ENCODE peak calls at places on chromosome 6, in six cellular contexts. One of them, this sample, is unnamed.

GRCh38 chr6:41779336-41779735 is 364 bp downstream of the FRS3 start:
- DNase-seq in IMR-90: no peak
- DNase-seq in stomach: no peak
- DNase-seq in RWPE1: no peak
- DNase-seq in ascending aorta: no peak
- DNase-seq in GM23338: peak
- DNase-seq in this sample: no peak

GRCh38 chr6:22349051-22349450 is 52.2 kb upstream of the PRL start:
- DNase-seq in IMR-90: no peak
- DNase-seq in stomach: no peak
- DNase-seq in RWPE1: no peak
- DNase-seq in ascending aorta: no peak
- DNase-seq in GM23338: no peak
- DNase-seq in this sample: no peak

GRCh38 chr6:119347466-119348307 is 1.9 kb downstream of the MAN1A1 start:
- DNase-seq in IMR-90: peak
- DNase-seq in stomach: peak
- DNase-seq in RWPE1: no peak
- DNase-seq in ascending aorta: peak
- DNase-seq in GM23338: peak
- DNase-seq in this sample: peak

GRCh38 chr6:30769088-30769852 is 24.9 kb upstream of the IER3 start:
- DNase-seq in IMR-90: peak
- DNase-seq in stomach: peak
- DNase-seq in RWPE1: peak
- DNase-seq in ascending aorta: peak
- DNase-seq in GM23338: peak
- DNase-seq in this sample: no peak

GRCh38 chr6:141829566-141829965 is 303.2 kb upstream of the GJE1 start:
- DNase-seq in IMR-90: no peak
- DNase-seq in stomach: no peak
- DNase-seq in RWPE1: no peak
- DNase-seq in ascending aorta: no peak
- DNase-seq in GM23338: peak
- DNase-seq in this sample: no peak

GRCh38 chr6:8110725-8111124 is 8.4 kb upstream of the EEF1E1 start:
- DNase-seq in IMR-90: no peak
- DNase-seq in stomach: no peak
- DNase-seq in RWPE1: no peak
- DNase-seq in ascending aorta: no peak
- DNase-seq in GM23338: no peak
- DNase-seq in this sample: no peak

GRCh38 chr6:37177083-37177949 is 7.4 kb downstream of the PIM1 start:
- DNase-seq in IMR-90: no peak
- DNase-seq in stomach: no peak
- DNase-seq in RWPE1: no peak
- DNase-seq in ascending aorta: no peak
- DNase-seq in GM23338: peak
- DNase-seq in this sample: no peak

GRCh38 chr6:113591896-113592827 is 265.0 kb upstream of the MARCKS start:
- DNase-seq in IMR-90: peak
- DNase-seq in stomach: no peak
- DNase-seq in RWPE1: no peak
- DNase-seq in ascending aorta: no peak
- DNase-seq in GM23338: peak
- DNase-seq in this sample: no peak

GRCh38 chr6:141133346-141133745 is 999.4 kb upstream of the GJE1 start:
- DNase-seq in IMR-90: peak
- DNase-seq in stomach: no peak
- DNase-seq in RWPE1: no peak
- DNase-seq in ascending aorta: no peak
- DNase-seq in GM23338: no peak
- DNase-seq in this sample: no peak

GRCh38 chr6:116866281-116866871 is 10.7 kb upstream of the RFX6 start:
- DNase-seq in IMR-90: peak
- DNase-seq in stomach: no peak
- DNase-seq in RWPE1: no peak
- DNase-seq in ascending aorta: no peak
- DNase-seq in GM23338: peak
- DNase-seq in this sample: no peak

GRCh38 chr6:53103993-53104675 is 38.9 kb downstream of the FBXO9 start:
- DNase-seq in IMR-90: no peak
- DNase-seq in stomach: no peak
- DNase-seq in RWPE1: no peak
- DNase-seq in ascending aorta: no peak
- DNase-seq in GM23338: peak
- DNase-seq in this sample: no peak

GRCh38 chr6:71965404-71965803 is 79.1 kb downstream of the RIMS1 start:
- DNase-seq in IMR-90: no peak
- DNase-seq in stomach: no peak
- DNase-seq in RWPE1: no peak
- DNase-seq in ascending aorta: no peak
- DNase-seq in GM23338: peak
- DNase-seq in this sample: no peak

GRCh38 chr6:66731310-66731709 is 1024.3 kb upstream of the EYS start:
- DNase-seq in IMR-90: no peak
- DNase-seq in stomach: no peak
- DNase-seq in RWPE1: peak
- DNase-seq in ascending aorta: no peak
- DNase-seq in GM23338: no peak
- DNase-seq in this sample: no peak

GRCh38 chr6:70901324-70901723 is 55.5 kb downstream of the B3GAT2 start:
- DNase-seq in IMR-90: no peak
- DNase-seq in stomach: no peak
- DNase-seq in RWPE1: no peak
- DNase-seq in ascending aorta: no peak
- DNase-seq in GM23338: no peak
- DNase-seq in this sample: no peak

GRCh38 chr6:7769702-7770101 is 43.8 kb downstream of the BMP6 start:
- DNase-seq in IMR-90: peak
- DNase-seq in stomach: no peak
- DNase-seq in RWPE1: peak
- DNase-seq in ascending aorta: no peak
- DNase-seq in GM23338: no peak
- DNase-seq in this sample: no peak

GRCh38 chr6:53128842-53129241 is 19.8 kb downstream of the GCM1 start:
- DNase-seq in IMR-90: no peak
- DNase-seq in stomach: no peak
- DNase-seq in RWPE1: peak
- DNase-seq in ascending aorta: no peak
- DNase-seq in GM23338: no peak
- DNase-seq in this sample: no peak

DNA sequence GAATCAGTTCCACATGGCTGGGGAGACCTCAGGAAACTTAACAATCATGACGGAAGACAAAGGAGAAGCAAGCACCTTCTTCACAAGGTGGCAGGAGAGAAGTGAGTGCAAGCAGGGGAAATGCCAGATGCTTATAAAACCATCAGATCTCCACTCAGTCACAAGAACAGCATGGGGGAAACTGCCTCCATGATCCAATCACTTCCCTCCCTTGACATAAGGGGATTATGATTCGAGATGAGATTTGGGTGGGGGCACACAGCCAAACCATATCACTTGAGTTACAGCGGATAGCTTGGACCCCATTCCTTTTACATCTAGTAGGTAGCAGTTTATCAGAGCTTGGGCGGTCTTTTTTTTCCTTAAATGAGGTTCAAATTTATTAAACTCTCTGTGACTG is 19.1 kb downstream of the AFDN start:
- DNase-seq in IMR-90: no peak
- DNase-seq in stomach: no peak
- DNase-seq in RWPE1: no peak
- DNase-seq in ascending aorta: no peak
- DNase-seq in GM23338: no peak
- DNase-seq in this sample: no peak
- H3K27ac ChIP-seq in IMR-90: no peak
- H3K27ac ChIP-seq in stomach: no peak
- H3K27ac ChIP-seq in RWPE1: no peak
- H3K27ac ChIP-seq in ascending aorta: no peak
- H3K27ac ChIP-seq in GM23338: no peak
- H3K27ac ChIP-seq in this sample: no peak

GRCh38 chr6:87658516-87658915 is 43.5 kb downstream of the AKIRIN2 start:
- DNase-seq in IMR-90: no peak
- DNase-seq in stomach: no peak
- DNase-seq in RWPE1: no peak
- DNase-seq in ascending aorta: no peak
- DNase-seq in GM23338: no peak
- DNase-seq in this sample: no peak

GRCh38 chr6:87661503-87661902 is 40.5 kb downstream of the AKIRIN2 start:
- DNase-seq in IMR-90: peak
- DNase-seq in stomach: no peak
- DNase-seq in RWPE1: no peak
- DNase-seq in ascending aorta: no peak
- DNase-seq in GM23338: no peak
- DNase-seq in this sample: no peak

GRCh38 chr6:87661016-87661415 is 41.0 kb downstream of the AKIRIN2 start:
- DNase-seq in IMR-90: peak
- DNase-seq in stomach: no peak
- DNase-seq in RWPE1: no peak
- DNase-seq in ascending aorta: no peak
- DNase-seq in GM23338: no peak
- DNase-seq in this sample: no peak

GRCh38 chr6:87663434-87663833 is 38.6 kb downstream of the AKIRIN2 start:
- DNase-seq in IMR-90: no peak
- DNase-seq in stomach: no peak
- DNase-seq in RWPE1: no peak
- DNase-seq in ascending aorta: no peak
- DNase-seq in GM23338: no peak
- DNase-seq in this sample: no peak

DNA sequence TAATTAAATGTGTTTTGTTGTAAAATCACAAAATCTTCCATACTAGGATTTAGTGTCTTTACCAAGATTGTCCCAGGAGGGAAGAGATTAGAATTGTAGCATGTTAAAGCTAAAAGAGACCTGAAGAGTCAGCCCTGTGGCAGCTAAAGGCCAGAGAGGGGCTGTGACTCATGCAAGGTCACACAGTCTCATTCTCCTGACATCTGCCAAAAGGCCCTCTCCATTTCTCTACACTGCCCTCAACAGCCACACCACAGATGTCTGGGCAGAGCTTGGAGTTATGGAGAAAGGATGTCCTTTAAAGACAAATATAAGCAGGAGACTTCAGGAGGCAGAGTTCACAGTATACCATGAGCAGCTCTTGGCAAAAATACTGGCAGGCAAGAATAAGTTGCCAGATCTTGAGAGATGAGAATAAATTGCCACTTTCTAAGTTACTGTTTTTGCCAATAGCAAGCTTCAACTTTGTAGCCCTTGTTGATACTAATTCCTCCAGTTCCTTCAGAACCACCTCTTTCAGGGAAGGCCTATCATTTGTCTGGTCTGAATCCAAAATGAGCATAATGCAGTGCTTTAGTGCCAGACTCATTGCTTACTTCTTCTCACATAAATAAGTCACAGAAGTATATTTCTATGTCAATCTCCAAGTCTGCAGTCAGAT is 41.7 kb downstream of the AKIRIN2 start:
- DNase-seq in IMR-90: peak
- DNase-seq in stomach: no peak
- DNase-seq in RWPE1: no peak
- DNase-seq in ascending aorta: no peak
- DNase-seq in GM23338: no peak
- DNase-seq in this sample: no peak
- H3K27ac ChIP-seq in IMR-90: peak
- H3K27ac ChIP-seq in stomach: no peak
- H3K27ac ChIP-seq in RWPE1: no peak
- H3K27ac ChIP-seq in ascending aorta: peak
- H3K27ac ChIP-seq in GM23338: no peak
- H3K27ac ChIP-seq in this sample: no peak

GRCh38 chr6:34551720-34552119 is 4.4 kb downstream of the SPDEF start:
- DNase-seq in IMR-90: no peak
- DNase-seq in stomach: no peak
- DNase-seq in RWPE1: no peak
- DNase-seq in ascending aorta: no peak
- DNase-seq in GM23338: no peak
- DNase-seq in this sample: no peak

GRCh38 chr6:34547921-34548644 is 8.0 kb downstream of the SPDEF start:
- DNase-seq in IMR-90: no peak
- DNase-seq in stomach: peak
- DNase-seq in RWPE1: no peak
- DNase-seq in ascending aorta: no peak
- DNase-seq in GM23338: no peak
- DNase-seq in this sample: no peak

GRCh38 chr6:34546551-34547321 is 9.4 kb downstream of the SPDEF start:
- DNase-seq in IMR-90: no peak
- DNase-seq in stomach: peak
- DNase-seq in RWPE1: no peak
- DNase-seq in ascending aorta: no peak
- DNase-seq in GM23338: no peak
- DNase-seq in this sample: no peak

GRCh38 chr6:34549804-34550202 is 6.3 kb downstream of the SPDEF start:
- DNase-seq in IMR-90: no peak
- DNase-seq in stomach: no peak
- DNase-seq in RWPE1: no peak
- DNase-seq in ascending aorta: no peak
- DNase-seq in GM23338: no peak
- DNase-seq in this sample: no peak

GRCh38 chr6:34549056-34549803 is 6.9 kb downstream of the SPDEF start:
- DNase-seq in IMR-90: no peak
- DNase-seq in stomach: no peak
- DNase-seq in RWPE1: no peak
- DNase-seq in ascending aorta: no peak
- DNase-seq in GM23338: no peak
- DNase-seq in this sample: no peak
- H3K27ac ChIP-seq in IMR-90: no peak
- H3K27ac ChIP-seq in stomach: no peak
- H3K27ac ChIP-seq in RWPE1: no peak
- H3K27ac ChIP-seq in ascending aorta: no peak
- H3K27ac ChIP-seq in GM23338: no peak
- H3K27ac ChIP-seq in this sample: no peak

GRCh38 chr6:136535880-136536620 is 14.2 kb downstream of the MAP7 start:
- DNase-seq in IMR-90: no peak
- DNase-seq in stomach: no peak
- DNase-seq in RWPE1: no peak
- DNase-seq in ascending aorta: no peak
- DNase-seq in GM23338: no peak
- DNase-seq in this sample: no peak

GRCh38 chr6:136533487-136533886 is 16.7 kb downstream of the MAP7 start:
- DNase-seq in IMR-90: no peak
- DNase-seq in stomach: no peak
- DNase-seq in RWPE1: no peak
- DNase-seq in ascending aorta: no peak
- DNase-seq in GM23338: no peak
- DNase-seq in this sample: no peak

GRCh38 chr6:136532030-136532429 is 18.2 kb downstream of the MAP7 start:
- DNase-seq in IMR-90: no peak
- DNase-seq in stomach: no peak
- DNase-seq in RWPE1: no peak
- DNase-seq in ascending aorta: no peak
- DNase-seq in GM23338: no peak
- DNase-seq in this sample: no peak

GRCh38 chr6:136535017-136535416 is 15.2 kb downstream of the MAP7 start:
- DNase-seq in IMR-90: no peak
- DNase-seq in stomach: no peak
- DNase-seq in RWPE1: no peak
- DNase-seq in ascending aorta: no peak
- DNase-seq in GM23338: no peak
- DNase-seq in this sample: no peak

GRCh38 chr6:136534268-136534667 is 16.0 kb downstream of the MAP7 start:
- DNase-seq in IMR-90: no peak
- DNase-seq in stomach: no peak
- DNase-seq in RWPE1: no peak
- DNase-seq in ascending aorta: no peak
- DNase-seq in GM23338: no peak
- DNase-seq in this sample: no peak
- H3K27ac ChIP-seq in IMR-90: no peak
- H3K27ac ChIP-seq in stomach: no peak
- H3K27ac ChIP-seq in RWPE1: no peak
- H3K27ac ChIP-seq in ascending aorta: no peak
- H3K27ac ChIP-seq in GM23338: no peak
- H3K27ac ChIP-seq in this sample: no peak

GRCh38 chr6:1631251-1631650 is 21.5 kb downstream of the FOXC1 start:
- DNase-seq in IMR-90: no peak
- DNase-seq in stomach: no peak
- DNase-seq in RWPE1: no peak
- DNase-seq in ascending aorta: no peak
- DNase-seq in GM23338: no peak
- DNase-seq in this sample: no peak
- H3K27ac ChIP-seq in IMR-90: no peak
- H3K27ac ChIP-seq in stomach: no peak
- H3K27ac ChIP-seq in RWPE1: no peak
- H3K27ac ChIP-seq in ascending aorta: no peak
- H3K27ac ChIP-seq in GM23338: no peak
- H3K27ac ChIP-seq in this sample: no peak

This sample was measured in suprapubic skin.